ENCODE peak calls at places on chromosomes 12 and 14, in nine cellular contexts. E is adrenal gland, K is H1, O is A549, V is body of pancreas, G is tibial nerve, B is IMR-90, F is transverse colon, P is ovary. A is an unnamed sample.

GRCh38 chr12:132273992-132274334 is 55.4 kb downstream of the GALNT9 start:
- DNase-seq in G (no peak), F (no peak), K (no peak), O (no peak), P (no peak), E (no peak), B (no peak), V (no peak), A (no peak)

GRCh38 chr14:23173039-23173438 is 10.4 kb downstream of the SLC7A8 start:
- DNase-seq in K (no peak), F (no peak), B (no peak), V (no peak), G (no peak), O (no peak), P (no peak), E (no peak), A (no peak)

GRCh38 chr14:27484633-27485032 is 886.8 kb upstream of the NOVA1 start:
- DNase-seq in V (no peak), K (no peak), G (no peak), O (no peak), E (no peak), F (no peak), B (no peak), P (no peak), A (no peak)

GRCh38 chr14:68476965-68477455 is 315.9 kb downstream of the ZFP36L1 start:
- DNase-seq in G (no peak), F (no peak), K (peak), P (no peak), O (no peak), B (no peak), V (no peak), E (no peak), A (no peak)

GRCh38 chr14:51277753-51278415 is 37.8 kb downstream of the TMX1 start:
- DNase-seq in K (no peak), B (no peak), O (no peak), P (no peak), F (no peak), V (no peak), E (no peak), G (no peak), A (no peak)

GRCh38 chr14:32567543-32568384 is 238.7 kb downstream of the AKAP6 start:
- DNase-seq in E (no peak), V (no peak), B (peak), O (no peak), P (no peak), K (no peak), G (no peak), F (no peak), A (no peak)

GRCh38 chr14:75184447-75184846 is 8.0 kb upstream of the TMED10 start:
- DNase-seq in O (no peak), B (peak), V (no peak), G (no peak), P (no peak), K (no peak), F (no peak), E (no peak), A (no peak)

GRCh38 chr14:79878785-79879184 is 332.5 kb downstream of the DIO2 start:
- DNase-seq in V (no peak), G (no peak), F (no peak), K (no peak), B (no peak), P (no peak), O (no peak), E (no peak), A (no peak)

GRCh38 chr14:104804481-104805325 is 3.8 kb downstream of the ZBTB42 start:
- DNase-seq in V (no peak), B (no peak), O (no peak), G (no peak), K (no peak), E (no peak), F (no peak), P (no peak), A (no peak)

GRCh38 chr12:14260011-14260993 is 105.2 kb upstream of the ATF7IP start:
- DNase-seq in B (peak), G (peak), V (peak), E (peak), P (peak), O (no peak), K (peak), F (peak), A (peak)

GRCh38 chr12:55721601-55722213 is 1.5 kb downstream of the RDH5 start:
- DNase-seq in V (no peak), P (no peak), B (no peak), F (no peak), E (no peak), K (no peak), O (no peak), G (no peak), A (peak)

GRCh38 chr14:63438065-63438757 is 105.0 kb downstream of the PPP2R5E start:
- DNase-seq in V (peak), E (peak), K (no peak), G (peak), F (peak), O (peak), P (peak), B (peak), A (no peak)

GRCh38 chr14:50020799-50021198 is 95.6 kb downstream of the VCPKMT start:
- DNase-seq in V (no peak), B (no peak), G (no peak), K (no peak), P (no peak), E (no peak), O (no peak), F (no peak), A (no peak)

GRCh38 chr12:83468988-83469908 is 782.5 kb downstream of the TMTC2 start:
- DNase-seq in B (no peak), O (no peak), K (no peak), V (no peak), E (no peak), F (no peak), G (no peak), P (no peak), A (no peak)

GRCh38 chr14:101960225-101960624 is 4.1 kb upstream of the DYNC1H1 start:
- DNase-seq in E (no peak), G (no peak), O (no peak), K (peak), V (no peak), F (no peak), B (no peak), P (no peak), A (no peak)

GRCh38 chr14:100577321-100577985 is 9.8 kb downstream of the BEGAIN start:
- DNase-seq in F (no peak), E (no peak), V (peak), O (no peak), P (no peak), K (no peak), B (no peak), G (no peak), A (no peak)

GRCh38 chr14:42214981-42215491 is 608.4 kb downstream of the LRFN5 start:
- DNase-seq in K (no peak), O (no peak), B (peak), P (no peak), E (no peak), V (no peak), F (no peak), G (peak), A (peak)

GRCh38 chr14:44846232-44846824 is 115.4 kb downstream of the KLHL28 start:
- DNase-seq in V (no peak), K (no peak), O (peak), G (peak), E (no peak), P (no peak), F (no peak), B (peak), A (no peak)

GRCh38 chr14:51248041-51248987 is 8.3 kb downstream of the TMX1 start:
- DNase-seq in K (no peak), O (no peak), F (no peak), E (no peak), B (no peak), G (no peak), V (no peak), P (no peak), A (no peak)

GRCh38 chr12:113372371-113372770 is 14.0 kb downstream of the PLBD2 start:
- DNase-seq in B (no peak), E (no peak), O (no peak), V (no peak), K (no peak), F (no peak), P (no peak), G (no peak), A (no peak)

GRCh38 chr12:108640802-108641445 is 7.2 kb upstream of the SELPLG start:
- DNase-seq in O (no peak), E (peak), K (no peak), V (peak), F (peak), G (no peak), B (peak), P (peak), A (peak)

GRCh38 chr12:25594376-25594775 is 41.3 kb upstream of the LMNTD1 start:
- DNase-seq in V (no peak), G (no peak), P (no peak), O (no peak), E (no peak), B (no peak), F (no peak), K (no peak), A (no peak)

GRCh38 chr12:25587346-25587745 is 34.3 kb upstream of the LMNTD1 start:
- DNase-seq in V (no peak), K (no peak), B (no peak), O (no peak), F (no peak), P (no peak), E (no peak), G (no peak), A (no peak)

GRCh38 chr12:25592725-25593495 is 39.8 kb upstream of the LMNTD1 start:
- DNase-seq in E (no peak), O (no peak), K (no peak), F (no peak), V (no peak), G (no peak), P (no peak), B (no peak), A (no peak)

GRCh38 chr12:25590021-25590721 is 37.1 kb upstream of the LMNTD1 start:
- DNase-seq in V (no peak), P (no peak), E (no peak), K (no peak), B (no peak), O (no peak), F (no peak), G (no peak), A (no peak)

GRCh38 chr12:25591132-25591531 is 38.0 kb upstream of the LMNTD1 start:
- DNase-seq in G (no peak), F (no peak), P (no peak), O (no peak), K (peak), E (no peak), B (no peak), V (no peak), A (no peak)
- TF ChIP-seq CTCF in G (no peak), F (no peak), P (no peak), O (no peak), K (peak), E (no peak), B (no peak), V (no peak), A (no peak)

GRCh38 chr14:33647385-33647786 is 303.5 kb downstream of the EGLN3 start:
- DNase-seq in P (no peak), K (no peak), F (no peak), B (peak), O (no peak), V (no peak), E (no peak), G (no peak), A (no peak)
- H3K27ac ChIP-seq in P (no peak), K (no peak), F (no peak), B (no peak), O (no peak), V (no peak), E (no peak), G (no peak), A (no peak)

GRCh38 chr12:101697197-101697929 is at the start of gene CHPT1:
- DNase-seq in E (peak), O (peak), B (peak), G (peak), F (peak), K (peak), V (peak), P (peak), A (peak)
- TF ChIP-seq POLR2A in E (peak), O (peak), B (no peak), G (peak), F (peak), K (no peak), V (peak), P (peak), A (peak)

GRCh38 chr12:129807101-129807500 is 96.7 kb downstream of the TMEM132D start:
- DNase-seq in P (no peak), V (no peak), F (no peak), G (no peak), K (no peak), B (no peak), E (no peak), O (no peak), A (no peak)
- TF ChIP-seq CTCF in P (no peak), V (no peak), F (no peak), G (no peak), K (no peak), B (no peak), E (no peak), O (no peak), A (no peak)

GRCh38 chr12:22230280-22230794 is 104.2 kb downstream of the ST8SIA1 start:
- DNase-seq in V (no peak), P (no peak), O (peak), F (no peak), B (peak), E (no peak), K (no peak), G (no peak), A (no peak)
- H3K27ac ChIP-seq in V (no peak), P (no peak), O (peak), F (no peak), B (peak), E (no peak), K (no peak), G (no peak), A (no peak)

GRCh38 chr12:111451232-111451631 is 45.5 kb downstream of the SH2B3 start:
- DNase-seq in P (no peak), B (no peak), V (no peak), E (no peak), O (no peak), G (no peak), F (no peak), K (no peak), A (no peak)

GRCh38 chr12:111448831-111449790 is 43.4 kb downstream of the SH2B3 start:
- DNase-seq in B (no peak), O (no peak), F (no peak), P (no peak), G (no peak), E (peak), K (peak), V (no peak), A (peak)

GRCh38 chr12:111451649-111452129 is 46.0 kb downstream of the SH2B3 start:
- DNase-seq in O (peak), V (no peak), B (peak), F (no peak), P (no peak), E (peak), G (no peak), K (peak), A (no peak)

GRCh38 chr12:111448266-111448830 is 42.6 kb downstream of the SH2B3 start:
- DNase-seq in G (no peak), F (no peak), P (no peak), B (no peak), O (no peak), K (peak), V (no peak), E (peak), A (no peak)

DNA sequence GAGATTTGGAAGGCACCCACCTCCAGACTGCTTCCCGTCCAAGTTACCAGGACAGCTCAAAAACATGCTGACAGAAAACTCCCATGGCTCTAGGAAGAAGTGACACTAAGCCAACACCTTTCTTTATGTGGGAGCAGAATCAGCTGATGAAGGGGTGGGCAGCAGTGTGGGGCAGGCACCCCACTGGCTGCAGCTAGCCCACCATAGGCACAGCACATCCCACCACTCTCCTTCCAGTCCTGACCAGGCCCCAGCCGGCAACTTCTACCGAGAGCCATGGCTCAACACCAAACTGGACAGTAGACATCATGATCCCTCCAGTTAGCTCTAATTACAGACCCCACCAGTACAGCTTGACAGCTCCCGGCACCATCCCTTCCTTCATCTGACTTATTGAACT is 45.0 kb downstream of the SH2B3 start:
- DNase-seq in F (no peak), B (no peak), P (no peak), G (no peak), V (no peak), K (peak), E (peak), O (no peak), A (no peak)
- TF ChIP-seq POLR2A in F (no peak), B (no peak), P (no peak), G (no peak), V (no peak), K (no peak), E (no peak), O (no peak), A (no peak)

GRCh38 chr14:22112004-22112403 is 438.4 kb upstream of the OR4E1 start:
- DNase-seq in E (no peak), F (no peak), V (no peak), G (no peak), O (no peak), P (no peak), B (no peak), K (peak), A (no peak)
- TF ChIP-seq CTCF in E (peak), F (peak), V (no peak), G (no peak), O (peak), P (no peak), B (peak), K (peak), A (no peak)

DNA sequence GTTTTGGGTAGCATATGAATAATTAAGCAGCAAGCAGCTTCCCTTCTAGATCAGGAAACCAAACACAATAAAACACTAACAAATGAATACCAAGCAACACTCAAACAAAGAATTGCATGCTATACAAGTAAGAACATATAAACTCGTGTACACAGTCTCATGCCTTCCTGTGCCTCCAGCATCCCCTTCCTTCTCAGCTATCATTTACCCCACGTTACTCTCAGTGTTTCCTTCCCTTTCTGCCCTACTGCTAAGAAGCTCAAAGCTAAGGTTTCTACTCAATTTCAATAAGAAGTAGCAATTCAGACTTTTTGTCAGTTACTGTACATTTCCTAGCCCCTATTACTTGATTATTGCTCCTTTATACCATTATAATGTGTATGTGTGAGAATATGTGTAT is 81.0 kb downstream of the DUSP16 start:
- DNase-seq in K (no peak), O (no peak), B (no peak), F (no peak), G (no peak), P (no peak), E (no peak), V (no peak), A (no peak)
- H3K27ac ChIP-seq in K (no peak), O (no peak), B (no peak), F (no peak), G (no peak), P (no peak), E (no peak), V (no peak), A (no peak)

A was measured in gastrocnemius medialis.